ENCODE peak calls at places on chromosomes 11 and 22, in four cellular contexts. E is dorsolateral prefrontal cortex; I is CD8-positive, alpha-beta T cell; F is choroid plexus epithelial cell. D is an unnamed sample.

GRCh38 chr22:36922752-36923457 is 9.5 kb downstream of the CSF2RB start:
- DNase-seq in E (no peak), I (no peak), F (no peak), D (no peak)

GRCh38 chr22:24412274-24412673 is 15.1 kb upstream of the ADORA2A start:
- DNase-seq in F (no peak), E (no peak), I (no peak), D (no peak)

GRCh38 chr11:86606849-86607481 is 65.5 kb downstream of the ME3 start:
- DNase-seq in E (no peak), I (no peak), F (peak), D (peak)

GRCh38 chr11:27497284-27497866 is 9.2 kb downstream of the LIN7C start:
- DNase-seq in I (no peak), E (no peak), F (peak), D (no peak)

GRCh38 chr11:47288066-47288465 is 18.1 kb downstream of the MADD start:
- DNase-seq in I (no peak), F (no peak), E (no peak), D (no peak)

GRCh38 chr22:17866127-17866526 is 91.9 kb upstream of the BID start:
- DNase-seq in E (peak), F (no peak), I (no peak), D (no peak)

GRCh38 chr22:37237371-37238268 is 6.4 kb downstream of the RAC2 start:
- DNase-seq in I (no peak), F (peak), E (no peak), D (no peak)

GRCh38 chr11:84091212-84091986 is 805.2 kb upstream of the CCDC90B start:
- DNase-seq in F (no peak), E (no peak), I (no peak), D (no peak)

GRCh38 chr11:73641668-73642067 is 4.7 kb upstream of the PLEKHB1 start:
- DNase-seq in E (no peak), I (no peak), F (no peak), D (no peak)

GRCh38 chr11:10990160-10990559 is 132.3 kb upstream of the ZBED5 start:
- DNase-seq in I (no peak), E (no peak), F (no peak), D (no peak)
- H3K4me3 ChIP-seq in I (no peak), E (no peak), F (no peak), D (no peak)

DNA sequence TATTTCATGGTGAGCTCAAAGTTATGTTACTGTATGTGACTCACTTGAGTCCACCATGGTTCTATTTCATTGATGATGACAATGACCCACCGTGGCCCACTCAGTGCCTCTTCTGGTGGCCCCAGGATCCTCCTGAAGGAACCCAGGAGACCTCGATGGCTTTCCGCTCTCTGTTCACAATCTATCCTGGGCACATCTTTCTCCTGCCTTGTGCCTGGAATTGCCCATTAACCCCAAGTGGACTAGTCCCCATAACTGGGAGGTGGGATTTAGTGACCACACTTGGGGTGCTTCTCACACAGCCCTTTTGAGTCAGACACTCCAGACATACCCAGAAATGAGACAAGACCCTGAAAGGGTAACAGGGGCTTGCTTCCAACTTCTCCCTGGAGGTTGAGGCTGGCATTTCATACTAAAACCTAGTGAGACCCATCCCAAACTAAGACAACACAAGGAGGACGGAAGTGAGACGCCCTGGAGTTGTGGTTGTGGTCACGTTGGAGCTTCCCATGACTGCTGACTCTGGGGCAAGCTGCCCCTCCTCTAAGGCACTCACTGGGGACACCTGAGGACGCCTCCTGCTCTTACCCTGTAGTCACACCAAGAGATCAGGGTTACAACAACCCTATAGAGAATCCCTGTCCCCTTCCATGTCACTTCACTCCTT is 22.1 kb downstream of the IGLL5 start:
- DNase-seq in E (no peak), I (no peak), F (no peak), D (no peak)
- H3K4me3 ChIP-seq in E (no peak), I (no peak), F (no peak), D (no peak)

GRCh38 chr11:120558754-120559431 is 47.3 kb downstream of the GRIK4 start:
- DNase-seq in I (no peak), E (no peak), F (no peak), D (no peak)

GRCh38 chr11:120554771-120555432 is 43.4 kb downstream of the GRIK4 start:
- DNase-seq in F (peak), I (no peak), E (no peak), D (no peak)

GRCh38 chr11:120556841-120557240 is 45.3 kb downstream of the GRIK4 start:
- DNase-seq in I (no peak), F (no peak), E (no peak), D (no peak)

GRCh38 chr11:120551191-120551590 is 39.6 kb downstream of the GRIK4 start:
- DNase-seq in I (no peak), F (no peak), E (no peak), D (no peak)

DNA sequence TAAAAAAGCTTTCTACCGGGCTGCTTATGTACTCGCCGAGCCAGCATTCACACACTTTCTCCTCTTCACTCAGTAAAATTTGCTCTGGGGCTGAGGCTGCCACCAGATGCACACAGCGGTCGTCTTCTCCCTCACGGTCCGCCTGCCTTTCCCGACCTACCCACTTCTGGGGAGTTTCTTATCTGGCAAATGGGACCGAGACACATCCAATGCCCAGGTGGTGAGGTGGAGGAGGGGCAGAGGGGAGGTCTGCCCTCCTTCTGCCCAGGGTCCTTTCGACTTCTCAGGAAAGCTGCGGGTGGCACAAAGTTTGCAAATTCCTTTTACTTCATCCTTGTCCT is 43.9 kb downstream of the GRIK4 start:
- DNase-seq in F (no peak), I (no peak), E (no peak), D (no peak)
- H3K4me3 ChIP-seq in F (no peak), I (no peak), E (no peak), D (no peak)

GRCh38 chr11:3146612-3147256 is 18.4 kb downstream of the OSBPL5 start:
- DNase-seq in I (no peak), F (peak), E (no peak), D (no peak)
- H3K4me3 ChIP-seq in I (no peak), F (no peak), E (no peak), D (no peak)

GRCh38 chr22:29782061-29782845 is 15.1 kb downstream of the UQCR10 start:
- DNase-seq in E (no peak), F (peak), I (no peak), D (no peak)

GRCh38 chr22:29787371-29787980 is 20.3 kb downstream of the UQCR10 start:
- DNase-seq in I (no peak), E (no peak), F (no peak), D (no peak)

GRCh38 chr22:29786026-29786425 is 18.9 kb downstream of the UQCR10 start:
- DNase-seq in F (no peak), I (no peak), E (no peak), D (no peak)

GRCh38 chr22:29780781-29781676 is 13.9 kb downstream of the UQCR10 start:
- DNase-seq in E (no peak), F (peak), I (no peak), D (no peak)

DNA sequence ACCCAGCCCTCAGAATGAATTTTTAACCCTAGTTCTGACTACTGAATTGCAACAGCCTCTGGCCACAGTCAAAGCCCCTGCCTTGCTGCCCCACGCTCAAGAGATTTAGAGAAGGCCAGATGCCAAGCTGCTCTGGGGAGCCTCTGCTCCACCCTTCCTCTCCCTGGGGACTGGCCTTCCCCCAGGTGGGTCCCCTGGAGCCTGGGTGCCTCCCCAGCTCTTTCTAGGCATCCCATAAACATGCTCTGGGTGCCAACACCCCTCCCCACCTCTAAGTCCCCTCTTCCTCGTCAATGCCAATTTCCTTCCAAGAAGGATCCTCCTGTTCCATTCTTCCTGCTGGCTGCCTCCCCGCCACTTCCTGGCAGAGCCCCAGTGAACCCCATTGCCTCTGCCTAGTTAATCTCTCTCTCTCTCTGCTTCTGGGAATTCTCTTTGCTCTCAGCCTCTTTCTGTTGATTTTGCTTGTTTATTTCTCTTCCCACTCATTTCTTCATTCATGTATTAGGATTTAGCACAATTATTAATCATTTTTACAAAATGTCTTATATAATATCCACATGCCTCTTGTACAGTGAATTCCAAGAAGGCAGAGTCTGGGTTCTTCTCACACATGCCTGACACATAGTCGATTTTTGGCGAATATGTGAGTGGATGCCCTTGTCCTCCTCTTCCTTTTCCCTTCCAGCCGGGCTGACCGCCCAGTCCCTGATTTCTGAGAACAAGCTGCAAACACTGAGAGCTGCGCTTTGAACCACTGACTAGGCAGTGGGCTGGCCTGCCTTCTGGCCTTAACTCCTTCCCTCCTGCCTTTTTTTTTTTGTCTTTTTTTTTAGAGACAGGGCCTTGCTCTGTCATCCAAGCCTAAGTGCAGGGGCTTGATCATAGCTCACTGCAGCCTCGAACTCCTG is 17.5 kb downstream of the UQCR10 start:
- DNase-seq in E (no peak), F (peak), I (no peak), D (no peak)
- H3K4me3 ChIP-seq in E (no peak), F (no peak), I (no peak), D (no peak)

GRCh38 chr22:45210577-45211431 is 29.9 kb downstream of the KIAA0930 start:
- DNase-seq in E (peak), F (no peak), I (no peak), D (no peak)
- H3K4me3 ChIP-seq in E (peak), F (no peak), I (no peak), D (no peak)

GRCh38 chr11:75539459-75540022 is 13.8 kb upstream of the GDPD5 start:
- DNase-seq in E (no peak), I (no peak), F (no peak), D (no peak)

GRCh38 chr11:75538150-75538942 is 12.6 kb upstream of the GDPD5 start:
- DNase-seq in F (no peak), I (no peak), E (no peak), D (no peak)

GRCh38 chr11:75535039-75535563 is 9.4 kb upstream of the GDPD5 start:
- DNase-seq in F (no peak), E (no peak), I (no peak), D (no peak)

GRCh38 chr11:75537740-75538139 is 12.0 kb upstream of the GDPD5 start:
- DNase-seq in F (no peak), E (no peak), I (no peak), D (no peak)

DNA sequence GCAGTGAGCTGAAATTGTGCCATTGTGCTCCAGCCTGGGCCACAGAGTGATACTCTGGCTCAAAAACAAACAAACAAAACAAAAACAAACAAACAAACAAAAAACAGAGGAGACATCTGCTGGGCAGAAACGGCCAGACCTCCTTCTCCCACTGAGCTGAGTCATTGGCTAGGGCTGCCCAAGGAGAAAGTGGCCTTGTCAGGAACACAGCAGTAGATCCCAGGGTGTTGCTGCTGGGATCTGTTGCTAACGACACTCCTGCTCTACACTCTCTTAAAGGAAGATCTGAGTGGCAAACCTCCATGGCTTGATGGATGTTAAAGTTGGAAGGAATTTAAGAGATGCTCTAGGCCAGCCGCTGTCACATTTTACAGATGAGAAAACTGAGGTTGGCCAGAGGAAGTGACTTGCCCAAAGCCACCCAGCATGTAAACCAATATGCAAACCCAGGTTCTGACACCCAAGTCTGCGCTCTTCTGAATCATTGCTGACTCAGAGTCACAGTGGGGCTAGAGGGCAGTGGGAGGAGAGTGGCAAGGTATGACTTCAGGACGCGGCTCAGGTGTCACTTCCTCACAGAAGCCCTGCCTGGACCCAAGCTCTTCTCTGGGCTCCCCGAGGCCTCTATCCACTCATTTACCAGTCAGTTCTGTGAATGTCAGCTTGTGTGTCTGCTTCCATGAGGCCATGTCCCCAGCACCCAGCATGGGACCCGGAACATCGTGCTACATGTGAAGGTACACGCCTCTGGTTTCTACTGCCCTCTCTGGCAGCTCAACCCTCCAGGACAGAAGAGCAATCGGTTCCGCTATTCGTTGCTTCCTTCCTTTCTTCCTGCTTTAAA is 11.3 kb upstream of the GDPD5 start:
- DNase-seq in E (no peak), I (no peak), F (no peak), D (no peak)
- H3K4me3 ChIP-seq in E (no peak), I (no peak), F (no peak), D (no peak)

GRCh38 chr11:94705419-94705818 is 62.7 kb upstream of the AMOTL1 start:
- DNase-seq in E (no peak), F (no peak), I (no peak), D (no peak)
- H3K4me3 ChIP-seq in E (no peak), F (no peak), I (no peak), D (no peak)